ENCODE peak calls at places on chromosomes 5 and 9, in four cellular contexts. G is T-helper 1 cell, Y is fibroblast of the conjunctiva, T is H9. B is an unnamed sample.

GRCh38 chr5:1443145-1443543 is 2.1 kb downstream of the SLC6A3 start:
- DNase-seq in Y (no peak), G (no peak), T (no peak), B (no peak)

GRCh38 chr5:44807269-44807668 is 1.5 kb upstream of the MRPS30 start:
- DNase-seq in T (no peak), G (no peak), Y (no peak), B (no peak)

GRCh38 chr9:72946821-72947220 is 6.0 kb downstream of the ALDH1A1 start:
- DNase-seq in T (no peak), Y (no peak), G (no peak), B (no peak)

GRCh38 chr5:59299006-59299405 is 594.5 kb downstream of the PDE4D start:
- DNase-seq in T (no peak), G (no peak), Y (no peak), B (no peak)

GRCh38 chr9:37417252-37417803 is 5.2 kb upstream of the GRHPR start:
- DNase-seq in G (no peak), Y (no peak), T (peak; percentile 24), B (no peak)

GRCh38 chr5:75156585-75156984 is 80.1 kb downstream of the ANKRD31 start:
- DNase-seq in Y (no peak), G (no peak), T (no peak), B (no peak)

GRCh38 chr9:109138421-109138820 is 18.7 kb upstream of the TMEM245 start:
- DNase-seq in Y (no peak), G (no peak), T (no peak), B (no peak)

GRCh38 chr5:67842806-67843205 is 372.8 kb upstream of the PIK3R1 start:
- DNase-seq in G (no peak), Y (peak; percentile 5), T (peak; percentile 55), B (no peak)

GRCh38 chr5:100560860-100561259 is 25.7 kb downstream of the FAM174A start:
- DNase-seq in T (no peak), Y (no peak), G (no peak), B (no peak)

GRCh38 chr9:38064842-38065368 is 4.1 kb downstream of the SHB start:
- DNase-seq in T (no peak), G (no peak), Y (no peak), B (no peak)

GRCh38 chr5:97118623-97119022 is 23.8 kb downstream of the LIX1 start:
- DNase-seq in G (no peak), T (no peak), Y (no peak), B (no peak)

GRCh38 chr5:756171-756570 is 28.4 kb downstream of the ZDHHC11B start:
- DNase-seq in T (peak; percentile 24), G (no peak), Y (no peak), B (no peak)

GRCh38 chr5:42621242-42621641 is 135.4 kb upstream of the CCDC152 start:
- DNase-seq in T (no peak), Y (no peak), G (no peak), B (no peak)

GRCh38 chr9:133783331-133783731 is 45.2 kb upstream of the SARDH start:
- DNase-seq in T (no peak), Y (no peak), G (no peak), B (no peak)

GRCh38 chr9:87517732-87518131 is 20.1 kb downstream of the DAPK1 start:
- DNase-seq in G (no peak), T (no peak), Y (no peak), B (no peak)

GRCh38 chr9:38047301-38048251 is 21.5 kb downstream of the SHB start:
- DNase-seq in Y (no peak), G (no peak), T (peak; percentile 90), B (no peak)

GRCh38 chr5:39014544-39014943 is 59.7 kb downstream of the RICTOR start:
- DNase-seq in G (no peak), T (no peak), Y (peak; percentile 71), B (no peak)

GRCh38 chr5:100794218-100794617 is 108.9 kb downstream of the ST8SIA4 start:
- DNase-seq in G (no peak), Y (no peak), T (no peak), B (no peak)